ENCODE peak calls at places on chromosomes 4 and X, in four cellular contexts. One of them, this sample, is unnamed.

GRCh38 chr4:138449938-138450337 is 207.8 kb upstream of the SLC7A11 start:
- DNase-seq in HepG2: no peak
- DNase-seq in GM12878: no peak
- DNase-seq in H1: no peak
- DNase-seq in this sample: no peak

GRCh38 chr4:153115322-153116100 is 88.7 kb upstream of the TRIM2 start:
- DNase-seq in HepG2: peak; percentile 11
- DNase-seq in GM12878: peak; percentile 79
- DNase-seq in H1: no peak
- DNase-seq in this sample: no peak

GRCh38 chr4:104964387-104965175 is 182.1 kb upstream of the TET2 start:
- DNase-seq in HepG2: no peak
- DNase-seq in GM12878: no peak
- DNase-seq in H1: no peak
- DNase-seq in this sample: no peak

GRCh38 chrX:21586001-21586400 is 72.1 kb downstream of the KLHL34 start:
- DNase-seq in HepG2: no peak
- DNase-seq in GM12878: no peak
- DNase-seq in H1: no peak
- DNase-seq in this sample: no peak

GRCh38 chr4:141702472-141703182 is 66.2 kb downstream of the IL15 start:
- DNase-seq in HepG2: no peak
- DNase-seq in GM12878: no peak
- DNase-seq in H1: no peak
- DNase-seq in this sample: no peak

GRCh38 chr4:153790962-153791551 is 2.2 kb upstream of the SFRP2 start:
- DNase-seq in HepG2: no peak
- DNase-seq in GM12878: no peak
- DNase-seq in H1: peak; percentile 88
- DNase-seq in this sample: no peak

GRCh38 chr4:86592553-86593249 is 1.4 kb upstream of the PTPN13 start:
- DNase-seq in HepG2: no peak
- DNase-seq in GM12878: no peak
- DNase-seq in H1: no peak
- DNase-seq in this sample: no peak

GRCh38 chr4:146243141-146243882 is 29.0 kb downstream of the REELD1 start:
- DNase-seq in HepG2: no peak
- DNase-seq in GM12878: peak; percentile 45
- DNase-seq in H1: peak; percentile 90
- DNase-seq in this sample: peak; percentile 37

GRCh38 chrX:133290076-133290475 is 71.9 kb upstream of the TFDP3 start:
- DNase-seq in HepG2: no peak
- DNase-seq in GM12878: no peak
- DNase-seq in H1: no peak
- DNase-seq in this sample: no peak

GRCh38 chr4:139144161-139144859 is 32.7 kb downstream of the ELF2 start:
- DNase-seq in HepG2: no peak
- DNase-seq in GM12878: no peak
- DNase-seq in H1: no peak
- DNase-seq in this sample: no peak

GRCh38 chr4:183297675-183298074 is 22.4 kb downstream of the CLDN22 start:
- DNase-seq in HepG2: no peak
- DNase-seq in GM12878: no peak
- DNase-seq in H1: no peak
- DNase-seq in this sample: no peak

GRCh38 chr4:139901516-139902327 is 236.1 kb downstream of the MGST2 start:
- DNase-seq in HepG2: no peak
- DNase-seq in GM12878: no peak
- DNase-seq in H1: no peak
- DNase-seq in this sample: no peak

GRCh38 chr4:121340247-121340646 is 40.6 kb downstream of the QRFPR start:
- DNase-seq in HepG2: no peak
- DNase-seq in GM12878: no peak
- DNase-seq in H1: no peak
- DNase-seq in this sample: no peak

GRCh38 chrX:72308566-72309296 is 3.0 kb upstream of the CITED1 start:
- DNase-seq in HepG2: peak; percentile 27
- DNase-seq in GM12878: no peak
- DNase-seq in H1: peak; percentile 85
- DNase-seq in this sample: peak; percentile 71

GRCh38 chr4:188437535-188437934 is 298.3 kb downstream of the TRIML1 start:
- DNase-seq in HepG2: no peak
- DNase-seq in GM12878: no peak
- DNase-seq in H1: no peak
- DNase-seq in this sample: no peak

GRCh38 chr4:100839712-100840111 is 321.9 kb upstream of the EMCN start:
- DNase-seq in HepG2: no peak
- DNase-seq in GM12878: no peak
- DNase-seq in H1: no peak
- DNase-seq in this sample: no peak

GRCh38 chrX:10486373-10486772 is 134.0 kb downstream of the MID1 start:
- DNase-seq in HepG2: no peak
- DNase-seq in GM12878: no peak
- DNase-seq in H1: no peak
- DNase-seq in this sample: no peak

GRCh38 chrX:76420237-76420636 is 7.3 kb upstream of the MAGEE1 start:
- DNase-seq in HepG2: no peak
- DNase-seq in GM12878: no peak
- DNase-seq in H1: no peak
- DNase-seq in this sample: no peak

GRCh38 chr4:41177016-41177415 is 37.3 kb downstream of the APBB2 start:
- DNase-seq in HepG2: peak; percentile 80
- DNase-seq in GM12878: no peak
- DNase-seq in H1: no peak
- DNase-seq in this sample: no peak

GRCh38 chr4:143185253-143186107 is 763 bp downstream of the USP38 start:
- DNase-seq in HepG2: peak; percentile 16
- DNase-seq in GM12878: no peak
- DNase-seq in H1: peak; percentile 66
- DNase-seq in this sample: peak; percentile 48

GRCh38 chr4:114296126-114296525 is 302.5 kb upstream of the UGT8 start:
- DNase-seq in HepG2: no peak
- DNase-seq in GM12878: no peak
- DNase-seq in H1: no peak
- DNase-seq in this sample: no peak

GRCh38 chrX:66633541-66633940 is 5.3 kb downstream of the EDA2R start:
- DNase-seq in HepG2: no peak
- DNase-seq in GM12878: no peak
- DNase-seq in H1: no peak
- DNase-seq in this sample: no peak

GRCh38 chr4:101753702-101754101 is 36.8 kb upstream of the BANK1 start:
- DNase-seq in HepG2: no peak
- DNase-seq in GM12878: no peak
- DNase-seq in H1: no peak
- DNase-seq in this sample: no peak

GRCh38 chr4:6056976-6057766 is 38.9 kb upstream of the C4orf50 start:
- DNase-seq in HepG2: no peak
- DNase-seq in GM12878: no peak
- DNase-seq in H1: no peak
- DNase-seq in this sample: no peak

GRCh38 chrX:4240541-4241194 is 527.2 kb upstream of the PRKX start:
- DNase-seq in HepG2: peak; percentile 3
- DNase-seq in GM12878: no peak
- DNase-seq in H1: no peak
- DNase-seq in this sample: no peak

GRCh38 chr4:80619070-80619674 is 283.6 kb downstream of the CFAP299 start:
- DNase-seq in HepG2: peak; percentile 3
- DNase-seq in GM12878: no peak
- DNase-seq in H1: no peak
- DNase-seq in this sample: peak; percentile 10
- TF ChIP-seq ATF2 in HepG2: no peak
- TF ChIP-seq ATF2 in GM12878: no peak
- TF ChIP-seq ATF2 in H1: no peak
- TF ChIP-seq ATF2 in this sample: no peak

GRCh38 chrX:17376381-17377046 is 1.5 kb downstream of the NHS start:
- DNase-seq in HepG2: no peak
- DNase-seq in GM12878: no peak
- DNase-seq in H1: peak; percentile 46
- DNase-seq in this sample: no peak
- H3K4me3 ChIP-seq in HepG2: no peak overlapping the region
- H3K4me3 ChIP-seq in GM12878: no peak overlapping the region
- H3K4me3 ChIP-seq in H1: peak overlapping the region; percentile 70
- H3K4me3 ChIP-seq in this sample: no peak overlapping the region

GRCh38 chrX:153733651-153734240 is 9.1 kb downstream of the ABCD1 start:
- DNase-seq in HepG2: no peak
- DNase-seq in GM12878: no peak
- DNase-seq in H1: no peak
- DNase-seq in this sample: no peak
- TF ChIP-seq ATF2 in HepG2: no peak
- TF ChIP-seq ATF2 in GM12878: no peak
- TF ChIP-seq ATF2 in H1: no peak
- TF ChIP-seq ATF2 in this sample: no peak

GRCh38 chr4:76977731-76978350 is 28.3 kb downstream of the SEPTIN11 start:
- DNase-seq in HepG2: no peak
- DNase-seq in GM12878: no peak
- DNase-seq in H1: no peak
- DNase-seq in this sample: no peak
- H3K4me3 ChIP-seq in HepG2: no peak overlapping the region
- H3K4me3 ChIP-seq in GM12878: no peak overlapping the region
- H3K4me3 ChIP-seq in H1: no peak overlapping the region
- H3K4me3 ChIP-seq in this sample: no peak overlapping the region

DNA sequence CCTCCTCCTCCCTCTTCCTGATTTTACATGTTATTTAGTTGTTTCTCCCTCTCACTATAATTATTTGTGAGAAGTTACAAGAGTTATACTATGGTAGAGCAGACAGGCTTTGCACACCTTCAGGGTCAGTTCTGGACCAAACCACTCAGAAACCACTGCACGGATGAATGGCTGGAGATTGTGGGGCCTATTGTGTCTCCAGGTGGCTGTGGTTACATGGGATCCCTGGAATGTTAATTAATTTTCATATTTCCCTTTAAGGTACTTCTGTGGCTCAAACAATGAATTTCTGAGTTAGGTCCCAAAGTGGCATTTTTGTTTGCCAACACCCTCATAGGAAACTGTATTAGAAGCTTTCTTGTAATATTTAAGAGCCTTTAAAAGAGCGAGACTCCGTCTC is 151.9 kb downstream of the BMPR1B start:
- DNase-seq in HepG2: no peak
- DNase-seq in GM12878: no peak
- DNase-seq in H1: no peak
- DNase-seq in this sample: no peak
- TF ChIP-seq ATF2 in HepG2: no peak
- TF ChIP-seq ATF2 in GM12878: no peak
- TF ChIP-seq ATF2 in H1: no peak
- TF ChIP-seq ATF2 in this sample: no peak

GRCh38 chr4:75724066-75724866 is at the start of gene USO1:
- DNase-seq in HepG2: peak; percentile 96
- DNase-seq in GM12878: peak; percentile 97
- DNase-seq in H1: peak; percentile 100
- DNase-seq in this sample: peak; percentile 95

GRCh38 chr4:75729836-75730235 is 5.5 kb downstream of the USO1 start:
- DNase-seq in HepG2: no peak
- DNase-seq in GM12878: no peak
- DNase-seq in H1: no peak
- DNase-seq in this sample: no peak

GRCh38 chr4:75724867-75725724 is 719 bp downstream of the USO1 start:
- DNase-seq in HepG2: peak; percentile 69
- DNase-seq in GM12878: peak; percentile 41
- DNase-seq in H1: peak; percentile 69
- DNase-seq in this sample: peak; percentile 77

GRCh38 chr4:75726577-75726976 is 2.2 kb downstream of the USO1 start:
- DNase-seq in HepG2: no peak
- DNase-seq in GM12878: no peak
- DNase-seq in H1: peak; percentile 22
- DNase-seq in this sample: no peak

GRCh38 chr4:75727073-75727472 is 2.7 kb downstream of the USO1 start:
- DNase-seq in HepG2: no peak
- DNase-seq in GM12878: no peak
- DNase-seq in H1: no peak
- DNase-seq in this sample: no peak
- H3K4me3 ChIP-seq in HepG2: no peak overlapping the region
- H3K4me3 ChIP-seq in GM12878: peak overlapping the region; percentile 93
- H3K4me3 ChIP-seq in H1: peak overlapping the region; percentile 86
- H3K4me3 ChIP-seq in this sample: no peak overlapping the region

GRCh38 chr4:57270350-57270749 is 160.2 kb upstream of the IGFBP7 start:
- DNase-seq in HepG2: no peak
- DNase-seq in GM12878: no peak
- DNase-seq in H1: no peak
- DNase-seq in this sample: no peak

GRCh38 chr4:57265831-57266582 is 155.8 kb upstream of the IGFBP7 start:
- DNase-seq in HepG2: no peak
- DNase-seq in GM12878: no peak
- DNase-seq in H1: no peak
- DNase-seq in this sample: no peak
- TF ChIP-seq ATF2 in HepG2: no peak
- TF ChIP-seq ATF2 in GM12878: no peak
- TF ChIP-seq ATF2 in H1: no peak
- TF ChIP-seq ATF2 in this sample: no peak

DNA sequence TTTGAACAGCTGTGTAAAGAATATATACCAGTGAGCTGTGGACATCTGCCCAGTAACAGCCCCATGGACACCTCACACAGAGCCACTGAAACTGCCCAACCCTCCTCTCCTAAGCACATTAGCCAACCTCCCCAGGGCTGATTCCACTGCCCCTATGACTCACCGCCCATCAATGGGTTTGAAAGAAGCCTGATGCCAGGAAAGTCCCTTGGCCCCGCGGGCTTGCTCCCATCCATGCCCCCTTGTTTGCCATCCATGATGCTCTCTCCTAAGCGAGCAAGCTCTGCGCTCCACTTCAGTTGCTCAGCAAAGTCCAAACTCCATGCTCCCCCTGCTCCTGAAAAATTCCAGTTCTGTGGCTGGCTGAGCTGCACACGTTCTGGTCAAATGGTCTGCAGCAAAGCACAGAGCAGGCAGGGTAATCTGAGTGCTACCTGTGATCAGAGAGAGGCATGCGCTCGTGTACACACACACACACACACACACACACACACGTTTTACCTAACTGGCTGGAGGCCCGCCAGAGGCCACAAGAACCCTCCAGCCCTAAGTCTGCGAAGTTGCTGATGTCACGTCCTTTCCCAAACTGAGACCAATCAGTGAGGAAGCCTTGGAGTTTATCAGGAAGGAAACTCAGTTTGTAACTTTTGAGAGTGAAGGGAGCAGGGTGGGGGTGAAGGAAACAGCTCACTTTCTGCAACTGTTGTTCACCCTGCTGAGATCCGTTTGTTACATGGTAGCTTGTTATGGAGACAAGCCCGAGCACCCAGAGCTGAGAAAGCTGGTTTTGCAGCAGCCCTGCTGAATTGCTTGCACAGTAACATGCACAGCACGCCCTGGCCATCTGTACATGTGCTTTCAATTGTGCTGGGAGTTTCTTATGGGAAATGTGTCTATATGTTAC is at the start of gene ASB9:
- DNase-seq in HepG2: peak; percentile 78
- DNase-seq in GM12878: no peak
- DNase-seq in H1: peak; percentile 39
- DNase-seq in this sample: no peak
- H3K4me3 ChIP-seq in HepG2: peak within 1 kb of the TSS; percentile 19
- H3K4me3 ChIP-seq in GM12878: no peak within 1 kb of the TSS
- H3K4me3 ChIP-seq in H1: no peak within 1 kb of the TSS
- H3K4me3 ChIP-seq in this sample: no peak within 1 kb of the TSS

DNA sequence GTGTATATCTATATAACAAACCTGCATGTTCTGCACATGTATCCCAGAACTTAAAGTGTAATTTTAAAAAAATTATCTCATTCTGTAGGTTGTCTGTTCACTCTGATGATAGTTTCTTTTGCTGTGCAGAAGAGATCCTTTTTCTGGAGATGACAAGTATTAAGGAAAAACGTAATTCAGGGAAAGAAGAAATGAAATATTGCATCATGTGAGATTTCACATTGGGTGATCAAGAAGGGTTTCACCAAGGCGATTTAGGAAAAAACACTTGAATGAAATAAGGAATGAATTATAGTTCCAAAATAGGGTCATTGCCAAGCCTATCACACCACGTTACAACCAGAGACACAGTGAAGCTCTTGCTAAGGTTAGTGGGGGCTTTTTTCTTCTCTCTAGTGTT is 227.9 kb downstream of the HNRNPD start:
- DNase-seq in HepG2: no peak
- DNase-seq in GM12878: no peak
- DNase-seq in H1: no peak
- DNase-seq in this sample: no peak
- TF ChIP-seq ATF2 in HepG2: no peak
- TF ChIP-seq ATF2 in GM12878: no peak
- TF ChIP-seq ATF2 in H1: no peak
- TF ChIP-seq ATF2 in this sample: no peak